ENCODE peak calls at places on chromosomes 11 and 22, in seven cellular contexts. O is SJSA1; L is effector memory CD4-positive, alpha-beta T cell; T is lower lobe of right lung; P is colonic mucosa; J is HL-60; Y is mammary epithelial cell. Q is an unnamed sample.

GRCh38 chr11:73218106-73218829 is at the start of gene P2RY2:
- DNase-seq in L (no peak), J (peak), Y (peak), O (no peak), T (peak), P (peak), Q (no peak)

GRCh38 chr22:31540966-31541365 is 44.6 kb downstream of the SFI1 start:
- DNase-seq in O (no peak), Y (no peak), T (no peak), J (no peak), P (no peak), L (no peak), Q (no peak)

GRCh38 chr11:127003260-127003981 is 2.9 kb upstream of the KIRREL3 start:
- DNase-seq in P (peak), L (no peak), Y (peak), J (no peak), T (no peak), O (peak), Q (no peak)

GRCh38 chr11:59807047-59807446 is 3.5 kb downstream of the MRPL16 start:
- DNase-seq in T (no peak), Y (no peak), L (no peak), J (no peak), P (no peak), O (no peak), Q (no peak)

GRCh38 chr11:110777765-110778164 is 65.5 kb upstream of the ARHGAP20 start:
- DNase-seq in L (no peak), Y (peak), P (peak), T (no peak), J (no peak), O (no peak), Q (no peak)

GRCh38 chr11:66011785-66012303 is at the start of gene CST6:
- DNase-seq in P (no peak), L (no peak), J (no peak), O (no peak), T (no peak), Y (no peak), Q (no peak)

GRCh38 chr11:81449588-81450155 is 1284.0 kb downstream of the FAM181B start:
- DNase-seq in L (no peak), O (no peak), P (no peak), T (no peak), Y (peak), J (no peak), Q (no peak)

GRCh38 chr11:47378011-47378835 is at the start of gene SPI1:
- DNase-seq in L (no peak), P (peak), Y (no peak), T (peak), J (no peak), O (peak), Q (peak)

GRCh38 chr11:77592727-77593126 is 3.0 kb downstream of the AQP11 start:
- DNase-seq in P (no peak), O (no peak), L (no peak), Y (no peak), T (no peak), J (no peak), Q (no peak)

GRCh38 chr11:123386746-123387510 is 43.1 kb upstream of the GRAMD1B start:
- DNase-seq in P (no peak), J (no peak), L (no peak), T (no peak), Y (peak), O (no peak), Q (peak)

GRCh38 chr11:69320326-69320725 is 26.4 kb downstream of the MYEOV start:
- DNase-seq in P (no peak), T (no peak), O (peak), L (no peak), Y (peak), J (no peak), Q (no peak)

GRCh38 chr22:43186272-43187170 is at the start of gene TTLL12:
- DNase-seq in T (peak), P (no peak), O (no peak), Y (peak), L (peak), J (peak), Q (peak)

GRCh38 chr11:62186195-62186594 is 3.8 kb upstream of the SCGB1D1 start:
- DNase-seq in J (no peak), P (no peak), L (no peak), O (peak), Y (no peak), T (no peak), Q (no peak)

GRCh38 chr11:119029069-119029339 is 1.7 kb downstream of the SLC37A4 start:
- DNase-seq in Y (no peak), L (no peak), P (no peak), J (no peak), O (no peak), T (no peak), Q (no peak)

GRCh38 chr11:9821008-9821752 is 157.3 kb downstream of the SWAP70 start:
- DNase-seq in O (no peak), Y (no peak), L (no peak), J (no peak), P (no peak), T (no peak), Q (no peak)

GRCh38 chr11:133894956-133895549 is 49.7 kb upstream of the SPATA19 start:
- DNase-seq in L (no peak), Y (no peak), O (no peak), P (no peak), T (no peak), J (no peak), Q (peak)

GRCh38 chr11:117328414-117329010 is 858 bp downstream of the CEP164 start:
- DNase-seq in L (no peak), Y (no peak), T (no peak), O (no peak), P (peak), J (no peak), Q (peak)

GRCh38 chr11:134119094-134119493 is 50.2 kb downstream of the JAM3 start:
- DNase-seq in L (no peak), Y (peak), J (no peak), P (no peak), T (no peak), O (no peak), Q (peak)

GRCh38 chr11:65743928-65744698 is 23.5 kb upstream of the RNASEH2C start:
- DNase-seq in O (peak), Y (no peak), P (peak), T (no peak), J (peak), L (no peak), Q (peak)

GRCh38 chr11:3357302-3357701 is 21.6 kb downstream of the ZNF195 start:
- DNase-seq in T (no peak), O (no peak), L (no peak), J (no peak), P (no peak), Y (no peak), Q (no peak)

GRCh38 chr11:12411806-12412727 is 34.7 kb downstream of the PARVA start:
- DNase-seq in T (peak), P (peak), J (no peak), Y (peak), O (peak), L (no peak), Q (peak)

GRCh38 chr11:116109228-116109627 is 605.0 kb upstream of the CADM1 start:
- DNase-seq in J (no peak), O (peak), L (no peak), T (no peak), P (no peak), Y (peak), Q (peak)

GRCh38 chr11:124762077-124762623 is at the start of gene ESAM:
- DNase-seq in L (peak), O (no peak), P (peak), Y (no peak), J (no peak), T (peak), Q (no peak)

GRCh38 chr22:19058713-19059451 is 63.3 kb downstream of the DGCR2 start:
- DNase-seq in J (no peak), P (no peak), T (peak), O (no peak), L (no peak), Y (no peak), Q (no peak)

GRCh38 chr11:19670030-19670761 is 42.4 kb upstream of the NAV2 start:
- DNase-seq in Y (peak), P (peak), J (no peak), L (no peak), O (no peak), T (no peak), Q (no peak)
- H3K27ac ChIP-seq in Y (no peak), P (no peak), J (no peak), L (no peak), O (no peak), T (no peak), Q (no peak)

GRCh38 chr11:13964771-13965074 is 2.2 kb downstream of the SPON1 start:
- DNase-seq in Y (no peak), P (no peak), J (no peak), T (no peak), O (no peak), L (no peak), Q (no peak)
- H3K27ac ChIP-seq in Y (no peak), P (peak), J (no peak), T (no peak), O (no peak), L (no peak), Q (no peak)

GRCh38 chr11:103926990-103927389 is 109.5 kb upstream of the DDI1 start:
- DNase-seq in P (no peak), L (no peak), J (no peak), O (no peak), T (no peak), Y (no peak), Q (no peak)
- H3K27ac ChIP-seq in P (no peak), L (no peak), J (no peak), O (no peak), T (no peak), Y (no peak), Q (no peak)

GRCh38 chr11:58641326-58641725 is 18.9 kb downstream of the CNTF start:
- DNase-seq in T (no peak), P (no peak), L (no peak), O (no peak), Y (no peak), J (no peak), Q (no peak)
- H3K27ac ChIP-seq in T (no peak), P (peak), L (no peak), O (no peak), Y (no peak), J (no peak), Q (no peak)

DNA sequence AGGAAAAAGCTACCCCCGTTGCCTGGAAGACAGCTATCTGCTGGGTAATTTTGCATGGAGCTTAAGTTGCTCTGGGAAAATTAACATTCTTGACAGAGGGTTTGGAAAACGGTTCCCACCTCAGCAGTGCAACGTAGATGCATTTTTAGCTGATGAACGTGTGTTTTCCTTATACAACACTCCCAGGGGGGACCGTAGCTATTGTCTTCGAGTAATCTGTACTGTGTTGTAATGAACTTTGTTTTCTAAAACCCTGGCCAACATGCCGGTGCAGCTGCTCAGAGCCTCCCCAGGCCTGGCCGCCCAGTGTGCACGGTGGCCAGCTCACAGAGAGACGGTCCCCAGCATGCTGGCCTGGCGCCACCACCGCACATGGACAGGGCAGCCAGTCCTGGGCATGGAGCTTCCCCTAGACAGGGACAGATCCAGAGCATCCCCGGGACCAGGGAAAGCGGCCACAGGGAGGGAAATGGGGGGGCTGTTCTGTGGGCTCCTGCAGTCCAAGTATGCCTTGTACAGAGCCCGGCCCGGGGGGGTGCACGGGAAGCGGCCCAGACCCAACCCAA is 2.2 kb downstream of the TNNT3 start:
- DNase-seq in P (peak), T (no peak), J (no peak), O (peak), Y (no peak), L (no peak), Q (peak)
- H3K27ac ChIP-seq in P (no peak), T (no peak), J (no peak), O (peak), Y (no peak), L (no peak), Q (peak)

GRCh38 chr11:67120456-67120855 is 1.4 kb downstream of the KDM2A start:
- DNase-seq in T (no peak), L (no peak), J (no peak), P (no peak), O (no peak), Y (no peak), Q (no peak)
- H3K27ac ChIP-seq in T (peak), L (peak), J (peak), P (peak), O (peak), Y (peak), Q (no peak)

GRCh38 chr22:38073150-38074130 is 10.5 kb downstream of the SLC16A8 start:
- DNase-seq in T (peak), O (no peak), L (no peak), Y (no peak), P (no peak), J (no peak), Q (no peak)

GRCh38 chr22:38075105-38075825 is 8.7 kb downstream of the SLC16A8 start:
- DNase-seq in L (no peak), P (no peak), T (no peak), O (no peak), J (no peak), Y (no peak), Q (no peak)

GRCh38 chr22:38075961-38076360 is 8.0 kb downstream of the SLC16A8 start:
- DNase-seq in P (no peak), J (no peak), T (no peak), O (no peak), Y (no peak), L (no peak), Q (no peak)

GRCh38 chr22:38072322-38073149 is 11.4 kb downstream of the SLC16A8 start:
- DNase-seq in P (no peak), T (peak), L (no peak), O (no peak), J (no peak), Y (no peak), Q (no peak)

GRCh38 chr22:38074181-38075104 is 9.5 kb downstream of the SLC16A8 start:
- DNase-seq in Y (peak), P (no peak), J (no peak), O (no peak), L (no peak), T (no peak), Q (no peak)
- H3K27ac ChIP-seq in Y (no peak), P (no peak), J (no peak), O (no peak), L (no peak), T (no peak), Q (no peak)

GRCh38 chr22:21791635-21792625 is 56.3 kb upstream of the YPEL1 start:
- DNase-seq in J (no peak), Y (peak), O (no peak), L (no peak), T (no peak), P (no peak), Q (no peak)

GRCh38 chr22:21797444-21798221 is 62.0 kb upstream of the YPEL1 start:
- DNase-seq in O (no peak), T (no peak), J (no peak), Y (no peak), P (no peak), L (no peak), Q (no peak)

GRCh38 chr22:21800552-21801303 is 65.1 kb upstream of the YPEL1 start:
- DNase-seq in L (no peak), O (no peak), Y (no peak), T (no peak), P (no peak), J (no peak), Q (no peak)

GRCh38 chr22:21796863-21797262 is 61.3 kb upstream of the YPEL1 start:
- DNase-seq in L (no peak), O (no peak), P (no peak), Y (no peak), T (no peak), J (no peak), Q (peak)

GRCh38 chr22:21796231-21796630 is 60.6 kb upstream of the YPEL1 start:
- DNase-seq in T (no peak), Y (no peak), P (no peak), J (no peak), O (no peak), L (no peak), Q (no peak)
- H3K27ac ChIP-seq in T (no peak), Y (no peak), P (no peak), J (no peak), O (no peak), L (no peak), Q (no peak)

DNA sequence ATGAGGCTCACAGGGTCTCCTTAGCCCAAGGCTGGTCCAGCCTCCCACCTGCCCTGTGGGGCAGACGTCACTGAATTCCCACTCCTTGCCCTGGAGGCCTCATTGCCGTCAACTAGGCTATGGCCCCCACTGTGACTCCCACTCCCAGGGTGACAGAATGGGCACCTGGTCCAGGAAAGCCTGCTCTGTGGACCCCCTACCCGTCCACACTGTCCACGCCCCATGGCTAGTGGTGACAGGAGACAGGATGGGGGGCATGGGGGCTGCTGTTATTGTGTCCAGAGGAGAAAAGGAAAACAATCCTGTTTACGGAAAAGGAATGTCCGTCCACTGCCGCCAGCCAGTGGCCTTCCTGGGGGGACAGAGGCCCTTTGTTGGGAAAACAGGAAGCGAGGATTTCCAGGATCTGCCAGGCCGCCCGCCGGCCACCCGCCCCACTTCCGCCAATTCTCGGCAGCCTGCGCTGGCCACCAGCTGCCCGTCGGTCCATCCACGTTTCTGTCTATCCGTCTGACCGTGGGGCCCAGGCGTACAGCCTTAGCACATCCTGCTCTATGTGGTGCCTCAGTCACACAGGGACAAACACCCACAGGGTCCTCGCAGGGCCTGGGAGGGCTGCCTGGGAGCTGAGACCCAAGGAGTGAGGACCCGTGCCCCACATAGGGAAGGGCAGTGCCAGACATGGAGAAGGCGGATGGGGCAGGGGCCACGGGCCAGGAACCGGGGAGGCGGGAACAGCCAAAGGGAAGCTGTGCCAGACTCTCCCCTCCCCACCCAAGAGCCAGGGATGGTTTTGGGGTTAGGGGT is 19.5 kb downstream of the CRELD2 start:
- DNase-seq in J (no peak), L (no peak), Y (no peak), P (no peak), T (no peak), O (no peak), Q (peak)
- H3K27ac ChIP-seq in J (no peak), L (peak), Y (no peak), P (peak), T (peak), O (no peak), Q (peak)

Q was measured in SJCRH30.